ENCODE peak calls at places on chromosomes 16 and 17, in eight cellular contexts. C is activated effector memory CD4-positive, alpha-beta T cell treated with Interleukin-2 at 50 U/mL for 16 hours; G is Right ventricle myocardium superior; Q is fibroblast of pulmonary artery; M is lower leg skin; Y is B cell; F is EL; R is GM19239. K is an unnamed sample.

GRCh38 chr16:84648595-84649510 is 542 bp downstream of the KLHL36 start:
- DNase-seq in F (no peak), R (peak; percentile 93), Y (peak; percentile 89), M (peak; percentile 30), Q (no peak), G (peak; percentile 75), C (peak; percentile 34), K (peak; percentile 88)

GRCh38 chr17:77708936-77709335 is 249.6 kb upstream of the TNRC6C start:
- DNase-seq in Y (no peak), C (no peak), R (no peak), Q (no peak), F (no peak), G (no peak), M (no peak), K (no peak)

GRCh38 chr17:79248843-79249242 is 174.2 kb downstream of the ENGASE start:
- DNase-seq in G (no peak), C (no peak), M (no peak), Q (no peak), Y (no peak), R (no peak), F (no peak), K (no peak)

GRCh38 chr16:7268182-7268581 is 64.5 kb upstream of the RBFOX1 start:
- DNase-seq in M (no peak), R (no peak), G (no peak), Q (no peak), F (no peak), C (no peak), Y (no peak), K (no peak)

GRCh38 chr17:16988749-16989229 is 16.9 kb upstream of the TNFRSF13B start:
- DNase-seq in C (no peak), Y (no peak), R (no peak), G (no peak), M (no peak), Q (peak; percentile 6), F (no peak), K (no peak)

GRCh38 chr16:16857603-16858283 is 478.8 kb downstream of the NPIPA7 start:
- DNase-seq in R (no peak), G (no peak), F (no peak), C (no peak), Y (no peak), M (no peak), Q (no peak), K (no peak)

GRCh38 chr16:68644715-68645493 is at the start of gene CDH3:
- DNase-seq in M (no peak), Q (peak; percentile 16), R (no peak), F (peak; percentile 55), G (no peak), Y (peak; percentile 62), C (peak; percentile 3), K (peak; percentile 89)

GRCh38 chr16:75319513-75320401 is 68.3 kb upstream of the BCAR1 start:
- DNase-seq in C (no peak), Q (peak; percentile 90), M (no peak), G (no peak), Y (no peak), R (peak; percentile 37), F (peak; percentile 84), K (no peak)

GRCh38 chr16:11561440-11561797 is 25.3 kb downstream of the LITAF start:
- DNase-seq in G (no peak), Q (peak; percentile 41), Y (no peak), F (peak; percentile 66), M (no peak), C (no peak), R (no peak), K (peak; percentile 35)

GRCh38 chr16:78396673-78397072 is 297.2 kb downstream of the WWOX start:
- DNase-seq in Y (no peak), G (no peak), C (no peak), F (no peak), M (no peak), R (no peak), Q (no peak), K (no peak)

GRCh38 chr17:39132192-39132600 is 19.2 kb downstream of the PLXDC1 start:
- DNase-seq in R (no peak), M (no peak), C (no peak), F (peak; percentile 83), Q (peak; percentile 89), Y (no peak), G (peak; percentile 55), K (no peak)

GRCh38 chr17:63150994-63151464 is 185.0 kb downstream of the TANC2 start:
- DNase-seq in R (no peak), Y (no peak), M (no peak), Q (peak; percentile 23), G (no peak), C (no peak), F (no peak), K (no peak)

GRCh38 chr16:19520861-19521331 is 1.0 kb downstream of the GDE1 start:
- DNase-seq in Y (no peak), M (no peak), C (no peak), R (no peak), G (no peak), Q (peak; percentile 17), F (peak; percentile 20), K (no peak)

GRCh38 chr16:53052519-53053501 is at the start of gene CHD9NB:
- DNase-seq in Q (peak; percentile 93), Y (no peak), C (no peak), M (peak; percentile 47), G (no peak), R (no peak), F (peak; percentile 84), K (peak; percentile 68)

GRCh38 chr16:88309905-88310259 is 72.9 kb upstream of the ZNF469 start:
- DNase-seq in G (peak; percentile 13), F (no peak), Q (no peak), Y (no peak), R (no peak), C (no peak), M (no peak), K (no peak)

GRCh38 chr16:6643083-6643686 is 689.5 kb upstream of the RBFOX1 start:
- DNase-seq in Y (no peak), Q (peak; percentile 69), R (peak; percentile 7), F (peak; percentile 41), G (no peak), M (peak; percentile 49), C (no peak), K (no peak)

GRCh38 chr17:78960945-78961344 is 18.8 kb downstream of the LGALS3BP start:
- DNase-seq in M (no peak), Q (peak; percentile 36), C (no peak), G (peak; percentile 77), Y (no peak), R (no peak), F (no peak), K (no peak)

GRCh38 chr16:10683160-10683559 is 11.6 kb downstream of the TEKT5 start:
- DNase-seq in C (no peak), F (no peak), G (no peak), Y (no peak), M (no peak), R (no peak), Q (no peak), K (no peak)

GRCh38 chr17:7463368-7463846 is 16.0 kb downstream of the ZBTB4 start:
- DNase-seq in Q (no peak), Y (no peak), R (no peak), G (no peak), C (no peak), F (no peak), M (no peak), K (no peak)

GRCh38 chr16:4327782-4328579 is 12.1 kb downstream of the GLIS2 start:
- DNase-seq in C (peak; percentile 20), Y (peak; percentile 86), Q (peak; percentile 82), M (peak; percentile 49), G (peak; percentile 87), R (no peak), F (peak; percentile 79), K (peak; percentile 95)

GRCh38 chr17:44781553-44782348 is 23.0 kb downstream of the ADAM11 start:
- DNase-seq in F (no peak), G (peak; percentile 75), R (no peak), Y (no peak), Q (peak; percentile 8), C (no peak), M (no peak), K (peak; percentile 69)

GRCh38 chr17:40341808-40342574 is 22.5 kb downstream of the GJD3 start:
- DNase-seq in G (peak; percentile 90), C (no peak), Y (peak; percentile 83), Q (peak; percentile 71), M (no peak), F (peak; percentile 72), R (no peak), K (peak; percentile 96)

GRCh38 chr16:9102379-9102778 is 10.9 kb downstream of the HAPSTR1 start:
- DNase-seq in G (no peak), R (no peak), Y (no peak), M (no peak), C (no peak), F (peak; percentile 93), Q (peak; percentile 80), K (no peak)

GRCh38 chr17:58513391-58513912 is 986 bp downstream of the MTMR4 start:
- DNase-seq in M (no peak), Q (no peak), R (no peak), F (no peak), Y (peak; percentile 45), C (no peak), G (no peak), K (no peak)

GRCh38 chr17:38731526-38732294 is 1.6 kb downstream of the CISD3 start:
- DNase-seq in C (no peak), G (peak; percentile 62), Y (no peak), R (no peak), M (no peak), Q (no peak), F (no peak), K (no peak)

GRCh38 chr17:72797142-72797541 is 295.3 kb downstream of the SLC39A11 start:
- DNase-seq in F (no peak), Q (no peak), R (no peak), M (no peak), G (no peak), C (no peak), Y (no peak), K (no peak)

GRCh38 chr16:83961591-83961990 is 6.5 kb upstream of the NECAB2 start:
- DNase-seq in C (no peak), F (no peak), G (no peak), Q (no peak), R (no peak), M (no peak), Y (no peak), K (no peak)

GRCh38 chr17:82865996-82866395 is 26.2 kb upstream of the ZNF750 start:
- DNase-seq in M (no peak), Q (no peak), F (no peak), R (no peak), G (no peak), C (no peak), Y (no peak), K (no peak)

GRCh38 chr17:82943751-82944150 is 103.9 kb upstream of the ZNF750 start:
- DNase-seq in Q (no peak), R (no peak), F (no peak), Y (no peak), M (no peak), G (peak; percentile 9), C (no peak), K (peak; percentile 22)

GRCh38 chr17:1796800-1797199 is 32.9 kb downstream of the SMYD4 start:
- DNase-seq in C (no peak), Q (peak; percentile 34), Y (no peak), G (no peak), R (no peak), M (no peak), F (no peak), K (no peak)

GRCh38 chr17:76697702-76698465 is 12.9 kb downstream of the MXRA7 start:
- DNase-seq in Y (no peak), M (no peak), G (peak; percentile 51), F (no peak), C (no peak), Q (peak; percentile 63), R (no peak), K (peak; percentile 83)

GRCh38 chr16:85781156-85781555 is 18.2 kb downstream of the EMC8 start:
- DNase-seq in F (no peak), R (no peak), C (no peak), Q (no peak), G (no peak), Y (no peak), M (no peak), K (no peak)

GRCh38 chr16:50530277-50531236 is 17.6 kb upstream of the NKD1 start:
- DNase-seq in C (no peak), M (no peak), G (no peak), R (no peak), Y (no peak), F (no peak), Q (no peak), K (no peak)

GRCh38 chr17:72075995-72076677 is 44.7 kb upstream of the SOX9 start:
- DNase-seq in M (no peak), C (no peak), G (no peak), F (no peak), Y (no peak), Q (no peak), R (no peak), K (no peak)

K was measured in kidney.